ENCODE peak calls at places on chromosomes 16 and 17, in four cellular contexts. C, P, H and R are unnamed samples.

GRCh38 chr17:45366691-45367090 is 49.9 kb upstream of the MAP3K14 start:
- DNase-seq in C (no peak), P (no peak), H (no peak), R (no peak)

GRCh38 chr17:7982666-7983065 is 19.7 kb upstream of the GUCY2D start:
- DNase-seq in C (no peak), P (no peak), H (peak), R (no peak)

GRCh38 chr16:12470311-12471229 is 333.1 kb downstream of the CPPED1 start:
- DNase-seq in C (no peak), P (no peak), H (no peak), R (no peak)

GRCh38 chr16:89537549-89537925 is 22.9 kb upstream of the RPL13 start:
- DNase-seq in C (no peak), P (no peak), H (no peak), R (no peak)

GRCh38 chr17:66946251-66946650 is 18.3 kb upstream of the CACNG4 start:
- DNase-seq in C (no peak), P (no peak), H (no peak), R (no peak)

GRCh38 chr17:76523084-76524037 is 14.1 kb downstream of the CYGB start:
- DNase-seq in C (peak), P (peak), H (peak), R (peak)

GRCh38 chr16:29820271-29820701 is at the start of gene MVP:
- DNase-seq in C (no peak), P (no peak), H (peak), R (no peak)

GRCh38 chr16:29915590-29916247 is 10.3 kb downstream of the KCTD13 start:
- DNase-seq in C (no peak), P (no peak), H (no peak), R (no peak)

GRCh38 chr17:67557921-67558320 is 159.8 kb upstream of the NOL11 start:
- DNase-seq in C (no peak), P (no peak), H (no peak), R (no peak)